ENCODE peak calls at places on chromosomes 11 and 22, in seven cellular contexts. T is substantia nigra; S is effector CD8-positive, alpha-beta T cell; R is CD8-positive, alpha-beta memory T cell; H is lower leg skin; X is activated CD4-positive, alpha-beta T cell treated with anti-CD3 and anti-CD28 coated beads for 48 hours; B is A549. D is an unnamed sample.

GRCh38 chr22:17829691-17830040 is 55.4 kb upstream of the BID start:
- DNase-seq in T (no peak), S (no peak), R (no peak), H (no peak), X (no peak), B (no peak), D (no peak)

GRCh38 chr11:102400603-102401002 is 52.0 kb downstream of the TMEM123 start:
- DNase-seq in T (no peak), S (no peak), R (no peak), H (no peak), X (no peak), B (no peak), D (no peak)

GRCh38 chr22:17869285-17870096 is 95.2 kb upstream of the BID start:
- DNase-seq in T (no peak), S (no peak), R (no peak), H (no peak), X (no peak), B (no peak), D (no peak)

GRCh38 chr11:63916837-63917684 is at the start of gene RCOR2:
- DNase-seq in T (peak), S (peak), R (peak), H (no peak), X (peak), B (peak), D (peak)

GRCh38 chr11:2287102-2287501 is 14.6 kb downstream of the C11orf21 start:
- DNase-seq in T (no peak), S (no peak), R (no peak), H (peak), X (no peak), B (no peak), D (no peak)

GRCh38 chr11:96567193-96567592 is 177.4 kb downstream of the JRKL start:
- DNase-seq in T (no peak), S (no peak), R (no peak), H (no peak), X (no peak), B (no peak), D (no peak)

GRCh38 chr11:2416765-2417164 is 16.2 kb downstream of the TSSC4 start:
- DNase-seq in T (no peak), S (no peak), R (no peak), H (no peak), X (no peak), B (no peak), D (no peak)

GRCh38 chr11:106466441-106467190 is 389.2 kb downstream of the AASDHPPT start:
- DNase-seq in T (no peak), S (no peak), R (no peak), H (no peak), X (no peak), B (no peak), D (no peak)

GRCh38 chr11:61488651-61489291 is 19.8 kb upstream of the LRRC10B start:
- DNase-seq in T (peak), S (no peak), R (no peak), H (no peak), X (no peak), B (no peak), D (no peak)

GRCh38 chr11:94295534-94295933 is 8.8 kb upstream of the IZUMO1R start:
- DNase-seq in T (no peak), S (no peak), R (no peak), H (no peak), X (no peak), B (peak), D (no peak)

GRCh38 chr22:43007519-43008102 is 7.3 kb downstream of the PACSIN2 start:
- DNase-seq in T (no peak), S (no peak), R (no peak), H (no peak), X (no peak), B (no peak), D (no peak)

GRCh38 chr11:46674463-46675287 is 25.7 kb downstream of the ARHGAP1 start:
- DNase-seq in T (peak), S (no peak), R (no peak), H (no peak), X (no peak), B (no peak), D (peak)

GRCh38 chr11:117716652-117717440 is 80.2 kb downstream of the DSCAML1 start:
- DNase-seq in T (no peak), S (no peak), R (no peak), H (no peak), X (no peak), B (no peak), D (no peak)

GRCh38 chr22:30863161-30863833 is 105.3 kb downstream of the MORC2 start:
- DNase-seq in T (no peak), S (no peak), R (no peak), H (no peak), X (no peak), B (no peak), D (no peak)

GRCh38 chr11:92473736-92474135 is 249.1 kb downstream of the FAT3 start:
- DNase-seq in T (no peak), S (no peak), R (no peak), H (no peak), X (no peak), B (peak), D (no peak)

GRCh38 chr11:91730620-91731019 is 494.0 kb upstream of the FAT3 start:
- DNase-seq in T (no peak), S (no peak), R (no peak), H (no peak), X (no peak), B (no peak), D (no peak)

GRCh38 chr22:49948573-49948957 is 12.0 kb upstream of the PIM3 start:
- DNase-seq in T (no peak), S (no peak), R (no peak), H (no peak), X (no peak), B (no peak), D (no peak)

GRCh38 chr22:45036154-45036553 is 26.3 kb upstream of the PHF21B start:
- DNase-seq in T (peak), S (no peak), R (no peak), H (no peak), X (no peak), B (no peak), D (no peak)

GRCh38 chr11:130403301-130403804 is 25.1 kb downstream of the ADAMTS8 start:
- DNase-seq in T (peak), S (no peak), R (no peak), H (peak), X (no peak), B (no peak), D (peak)

GRCh38 chr11:27282141-27282590 is 80.8 kb downstream of the CCDC34 start:
- DNase-seq in T (no peak), S (no peak), R (no peak), H (no peak), X (no peak), B (peak), D (no peak)

GRCh38 chr22:27620367-27621154 is 181.0 kb downstream of the MN1 start:
- DNase-seq in T (no peak), S (no peak), R (no peak), H (no peak), X (no peak), B (peak), D (no peak)

GRCh38 chr22:24965822-24966626 is 13.5 kb downstream of the KIAA1671 start:
- DNase-seq in T (no peak), S (no peak), R (no peak), H (no peak), X (no peak), B (peak), D (no peak)

GRCh38 chr22:49951986-49952896 is 8.3 kb upstream of the PIM3 start:
- DNase-seq in T (no peak), S (no peak), R (no peak), H (no peak), X (no peak), B (peak), D (no peak)

GRCh38 chr11:112697371-112697770 is 263.8 kb upstream of the NCAM1 start:
- DNase-seq in T (peak), S (no peak), R (no peak), H (no peak), X (no peak), B (no peak), D (no peak)

GRCh38 chr11:1113405-1114201 is 38.9 kb downstream of the MUC2 start:
- DNase-seq in T (no peak), S (no peak), R (no peak), H (no peak), X (peak), B (no peak), D (no peak)